ENCODE peak calls at places on chromosomes 2 and 18, in seven cellular contexts. N is GM12878, R is IMR-90, Q is AG04450, O is psoas muscle, L is fibroblast of lung, W is heart left ventricle. X is an unnamed sample.

GRCh38 chr2:33706410-33706809 is 107.3 kb upstream of the FAM98A start:
- DNase-seq in N (peak), R (no peak), Q (no peak), O (no peak), L (no peak), W (peak), X (no peak)

GRCh38 chr2:102143450-102143985 is 972 bp downstream of the IL1R1 start:
- DNase-seq in N (no peak), R (peak), Q (no peak), O (no peak), L (peak), W (peak), X (peak)

GRCh38 chr18:47265197-47265596 is 13.7 kb upstream of the SKOR2 start:
- DNase-seq in N (no peak), R (peak), Q (no peak), O (no peak), L (no peak), W (no peak), X (no peak)

GRCh38 chr2:176582990-176583481 is 313.8 kb downstream of the MTX2 start:
- DNase-seq in N (no peak), R (peak), Q (peak), O (no peak), L (peak), W (peak), X (no peak)

GRCh38 chr2:53519925-53520629 is 247.5 kb upstream of the CHAC2 start:
- DNase-seq in N (no peak), R (peak), Q (no peak), O (no peak), L (no peak), W (no peak), X (no peak)

GRCh38 chr18:64742898-64743297 is 594.0 kb upstream of the LINC00305 start:
- DNase-seq in N (no peak), R (no peak), Q (no peak), O (no peak), L (no peak), W (no peak), X (no peak)

GRCh38 chr2:172085460-172086159 is at the start of gene DLX1:
- DNase-seq in N (no peak), R (no peak), Q (no peak), O (no peak), L (no peak), W (no peak), X (no peak)

GRCh38 chr2:195572894-195573293 is 84.1 kb upstream of the SLC39A10 start:
- DNase-seq in N (no peak), R (no peak), Q (no peak), O (no peak), L (no peak), W (no peak), X (no peak)

GRCh38 chr18:55338955-55339662 is 248.9 kb downstream of the TCF4 start:
- DNase-seq in N (no peak), R (peak), Q (no peak), O (no peak), L (peak), W (no peak), X (no peak)

GRCh38 chr2:217650229-217650628 is 352.6 kb downstream of the TNS1 start:
- DNase-seq in N (no peak), R (no peak), Q (no peak), O (no peak), L (no peak), W (no peak), X (no peak)

GRCh38 chr18:8801263-8801901 is 96.0 kb downstream of the MTCL1 start:
- DNase-seq in N (no peak), R (peak), Q (peak), O (no peak), L (peak), W (no peak), X (no peak)

GRCh38 chr2:109692013-109692738 is 78.0 kb downstream of the SOWAHC start:
- DNase-seq in N (no peak), R (no peak), Q (no peak), O (no peak), L (no peak), W (no peak), X (no peak)

GRCh38 chr18:68406761-68407160 is 308.1 kb downstream of the TMX3 start:
- DNase-seq in N (no peak), R (no peak), Q (no peak), O (no peak), L (no peak), W (no peak), X (no peak)

GRCh38 chr2:14633451-14634211 is 1.1 kb downstream of the LRATD1 start:
- DNase-seq in N (no peak), R (no peak), Q (no peak), O (no peak), L (no peak), W (peak), X (peak)

GRCh38 chr2:5538717-5539116 is 153.5 kb upstream of the SOX11 start:
- DNase-seq in N (no peak), R (no peak), Q (no peak), O (no peak), L (peak), W (no peak), X (no peak)

GRCh38 chr2:10366601-10367270 is 64.0 kb downstream of the HPCAL1 start:
- DNase-seq in N (no peak), R (no peak), Q (no peak), O (no peak), L (no peak), W (no peak), X (no peak)

GRCh38 chr2:241350878-241351639 is 5.0 kb upstream of the FARP2 start:
- DNase-seq in N (no peak), R (no peak), Q (no peak), O (no peak), L (no peak), W (no peak), X (no peak)

GRCh38 chr2:152445791-152446201 is 110.8 kb downstream of the FMNL2 start:
- DNase-seq in N (no peak), R (peak), Q (peak), O (no peak), L (peak), W (no peak), X (no peak)

GRCh38 chr2:61590214-61590613 is 52.1 kb upstream of the XPO1 start:
- DNase-seq in N (no peak), R (no peak), Q (no peak), O (no peak), L (no peak), W (no peak), X (no peak)

GRCh38 chr18:48896875-48897511 is 53.8 kb downstream of the SMAD7 start:
- DNase-seq in N (peak), R (peak), Q (no peak), O (peak), L (peak), W (peak), X (peak)

GRCh38 chr2:143347303-143347702 is 218.1 kb downstream of the ARHGAP15 start:
- DNase-seq in N (no peak), R (no peak), Q (no peak), O (no peak), L (no peak), W (no peak), X (no peak)

GRCh38 chr2:171789956-171790355 is 102.7 kb downstream of the DYNC1I2 start:
- DNase-seq in N (no peak), R (no peak), Q (no peak), O (no peak), L (no peak), W (no peak), X (no peak)

GRCh38 chr2:172623249-172623965 is 67.5 kb downstream of the PDK1 start:
- DNase-seq in N (no peak), R (peak), Q (peak), O (no peak), L (peak), W (no peak), X (no peak)

GRCh38 chr18:32730620-32731021 is 42.2 kb downstream of the KLHL14 start:
- DNase-seq in N (peak), R (no peak), Q (no peak), O (no peak), L (no peak), W (no peak), X (no peak)

GRCh38 chr2:178072383-178073301 is at the start of gene PDE11A:
- DNase-seq in N (no peak), R (peak), Q (no peak), O (peak), L (peak), W (peak), X (peak)

GRCh38 chr2:210620456-210620855 is 64.1 kb downstream of the CPS1 start:
- DNase-seq in N (no peak), R (no peak), Q (no peak), O (no peak), L (no peak), W (no peak), X (no peak)

GRCh38 chr2:65146067-65146466 is 16.2 kb upstream of the RAB1A start:
- DNase-seq in N (no peak), R (no peak), Q (no peak), O (no peak), L (no peak), W (no peak), X (no peak)

GRCh38 chr2:150351922-150352321 is 135.5 kb downstream of the RND3 start:
- DNase-seq in N (no peak), R (no peak), Q (no peak), O (no peak), L (no peak), W (no peak), X (no peak)

GRCh38 chr2:150358468-150358807 is 129.0 kb downstream of the RND3 start:
- DNase-seq in N (no peak), R (no peak), Q (no peak), O (no peak), L (no peak), W (no peak), X (no peak)

GRCh38 chr2:150355440-150355839 is 132.0 kb downstream of the RND3 start:
- DNase-seq in N (no peak), R (no peak), Q (no peak), O (no peak), L (no peak), W (no peak), X (no peak)

DNA sequence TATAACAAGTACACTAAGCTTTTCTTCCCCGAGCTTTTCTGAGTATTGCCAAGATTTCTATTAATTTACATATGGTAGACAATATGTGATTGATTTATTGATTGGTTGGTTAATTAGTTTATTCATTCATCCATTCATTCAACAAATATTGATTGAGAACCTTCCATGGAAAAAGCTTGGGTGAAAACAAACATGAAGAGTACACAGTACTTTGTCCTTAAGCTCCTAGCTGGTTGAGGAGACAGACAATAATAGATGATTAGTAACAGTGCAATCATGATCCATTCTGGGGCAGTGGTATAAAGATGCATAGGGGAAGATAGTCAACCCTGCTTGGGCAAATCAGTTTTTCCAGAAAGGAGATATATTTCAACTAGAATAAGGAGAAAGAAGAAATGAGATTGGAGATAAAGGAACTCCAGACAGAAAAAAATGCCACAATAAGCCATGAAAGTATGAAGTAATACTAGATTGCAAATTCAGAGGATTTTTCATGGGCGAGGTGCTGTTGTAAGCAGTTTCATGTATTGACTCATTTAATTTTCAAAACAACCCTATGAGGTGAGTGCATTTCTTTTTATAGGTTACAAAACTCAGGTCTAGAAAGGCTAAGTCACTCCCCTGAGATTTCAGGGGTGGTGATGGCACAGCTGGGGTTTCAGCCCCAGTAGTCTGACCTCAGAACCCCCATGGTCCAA is 129.5 kb downstream of the RND3 start:
- DNase-seq in N (peak), R (peak), Q (no peak), O (no peak), L (no peak), W (no peak), X (no peak)
- H3K27ac ChIP-seq in N (no peak), R (no peak), Q (no peak), O (no peak), L (no peak), W (no peak), X (no peak)

GRCh38 chr2:117973498-117974082 is 40.3 kb downstream of the CCDC93 start:
- DNase-seq in N (no peak), R (no peak), Q (no peak), O (no peak), L (no peak), W (no peak), X (no peak)
- H3K27ac ChIP-seq in N (no peak), R (no peak), Q (no peak), O (no peak), L (no peak), W (no peak), X (no peak)

DNA sequence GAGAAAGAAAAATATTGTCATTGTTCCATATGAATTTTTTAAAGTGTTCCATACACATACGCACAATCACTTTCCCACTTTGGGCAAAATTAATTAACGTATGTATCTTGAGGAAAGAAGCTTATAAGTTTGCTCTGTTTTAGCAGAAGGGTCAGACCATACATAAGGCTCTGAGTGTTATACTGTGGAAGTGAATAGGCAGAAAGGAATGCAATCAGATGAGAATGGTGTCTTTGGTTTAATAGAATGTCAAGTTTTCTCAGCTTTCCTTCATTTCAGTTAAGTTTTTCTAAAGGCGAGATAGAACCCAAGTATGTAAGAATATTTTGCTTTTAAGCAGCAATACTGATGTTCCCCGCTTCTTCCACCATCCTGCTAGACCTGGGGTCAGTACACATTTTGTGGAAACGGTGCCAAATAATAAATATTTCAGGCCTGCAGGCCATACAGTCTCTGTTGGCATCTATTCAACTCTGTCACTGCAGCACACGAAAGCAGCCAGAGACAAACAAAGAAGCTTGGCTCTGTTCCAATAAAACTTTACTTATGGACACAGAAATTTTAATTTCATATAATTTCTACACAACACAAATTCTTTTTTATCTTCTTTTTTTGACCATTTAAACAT is 100.6 kb downstream of the UPP2 start:
- DNase-seq in N (no peak), R (no peak), Q (no peak), O (no peak), L (peak), W (no peak), X (no peak)
- H3K27ac ChIP-seq in N (no peak), R (no peak), Q (no peak), O (no peak), L (no peak), W (no peak), X (no peak)

GRCh38 chr2:88603146-88603545 is 24.1 kb downstream of the EIF2AK3 start:
- DNase-seq in N (no peak), R (peak), Q (no peak), O (no peak), L (no peak), W (no peak), X (no peak)
- H3K27ac ChIP-seq in N (peak), R (peak), Q (no peak), O (no peak), L (no peak), W (no peak), X (no peak)

GRCh38 chr2:174492963-174493431 is 6.2 kb upstream of the GPR155 start:
- DNase-seq in N (peak), R (no peak), Q (no peak), O (no peak), L (no peak), W (no peak), X (no peak)
- H3K27ac ChIP-seq in N (peak), R (no peak), Q (no peak), O (no peak), L (no peak), W (peak), X (peak)

DNA sequence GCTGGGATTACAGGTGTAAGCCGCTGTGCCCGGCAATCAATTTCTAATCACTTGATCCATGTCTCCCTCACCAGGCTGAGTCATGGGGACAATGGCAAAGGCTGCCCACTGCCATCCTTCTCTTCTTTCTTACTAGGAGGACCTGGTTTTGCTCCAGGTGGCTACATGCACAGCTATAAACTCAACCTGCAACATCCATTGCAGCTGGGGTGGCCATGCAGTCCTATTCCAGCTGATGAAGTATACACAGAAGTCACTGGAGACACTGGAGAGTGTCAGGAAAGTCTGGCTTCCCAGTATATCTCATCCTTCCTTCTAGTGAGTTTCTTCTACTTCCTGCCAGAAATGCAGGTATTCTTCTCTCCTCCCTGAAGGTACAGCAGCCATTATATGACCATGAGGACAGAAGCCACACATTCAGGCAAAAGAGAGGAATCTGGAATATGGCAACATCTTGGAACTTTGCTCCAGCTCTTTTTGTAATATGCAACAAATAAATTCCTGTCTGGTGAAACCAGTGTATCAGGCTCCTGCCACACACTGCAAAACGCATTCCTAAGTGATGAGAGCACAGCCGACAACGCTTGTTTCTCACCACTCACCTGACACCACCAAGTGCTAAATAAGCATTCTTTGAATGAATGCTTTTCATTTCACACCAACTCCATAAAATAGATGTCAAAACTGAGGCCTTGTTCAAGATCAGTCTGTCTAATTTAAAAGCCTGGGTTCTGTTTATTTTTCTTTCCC is 32.3 kb downstream of the SCTR start:
- DNase-seq in N (no peak), R (peak), Q (peak), O (no peak), L (peak), W (no peak), X (no peak)
- H3K27ac ChIP-seq in N (no peak), R (no peak), Q (no peak), O (peak), L (no peak), W (peak), X (peak)

GRCh38 chr18:13615432-13615861 is 110.9 kb downstream of the FAM210A start:
- DNase-seq in N (no peak), R (no peak), Q (no peak), O (no peak), L (no peak), W (no peak), X (no peak)
- H3K27ac ChIP-seq in N (peak), R (no peak), Q (no peak), O (peak), L (no peak), W (peak), X (peak)

GRCh38 chr18:70046207-70046606 is 98.5 kb upstream of the CD226 start:
- DNase-seq in N (no peak), R (no peak), Q (no peak), O (no peak), L (peak), W (no peak), X (peak)

GRCh38 chr18:70047931-70048603 is 100.4 kb upstream of the CD226 start:
- DNase-seq in N (no peak), R (peak), Q (no peak), O (no peak), L (peak), W (no peak), X (no peak)

GRCh38 chr18:70041459-70042020 is 93.9 kb upstream of the CD226 start:
- DNase-seq in N (no peak), R (no peak), Q (no peak), O (no peak), L (no peak), W (no peak), X (no peak)

GRCh38 chr18:70046796-70047195 is 99.1 kb upstream of the CD226 start:
- DNase-seq in N (no peak), R (no peak), Q (no peak), O (no peak), L (no peak), W (no peak), X (no peak)

DNA sequence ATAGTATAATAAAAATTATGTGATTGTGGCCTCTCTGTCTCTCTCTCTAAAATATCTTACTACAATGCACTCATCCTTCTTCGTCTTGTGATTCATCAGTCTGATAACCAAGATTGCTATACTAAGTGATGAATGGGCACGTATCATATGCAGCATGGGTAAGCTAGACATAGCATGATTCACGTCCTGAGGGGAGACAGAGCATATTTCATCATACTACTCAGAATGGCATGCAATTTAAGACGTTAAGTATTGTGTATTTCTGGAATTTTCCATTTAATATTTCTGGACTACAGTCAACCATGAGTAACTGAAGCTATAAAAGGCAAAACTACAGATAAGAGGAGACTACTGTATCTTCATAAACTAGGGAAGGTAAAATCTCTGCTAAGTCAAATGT is 97.0 kb upstream of the CD226 start:
- DNase-seq in N (no peak), R (peak), Q (peak), O (no peak), L (peak), W (no peak), X (no peak)
- H3K27ac ChIP-seq in N (no peak), R (peak), Q (no peak), O (no peak), L (no peak), W (no peak), X (no peak)

X was measured in heart right ventricle.